ENCODE peak calls at places on chromosomes 4 and X, in four cellular contexts. L is GM23248, U is astrocyte, Q is mammary epithelial cell. W is an unnamed sample.

GRCh38 chrX:154132366-154132765 is 11.7 kb upstream of the OPN1LW start:
- DNase-seq in L (no peak), U (no peak), Q (no peak), W (no peak)

GRCh38 chr4:77881460-77882295 is 19.0 kb downstream of the MRPL1 start:
- DNase-seq in L (peak; percentile 24), U (no peak), Q (peak; percentile 14), W (no peak)

GRCh38 chr4:101600287-101600686 is 190.2 kb upstream of the BANK1 start:
- DNase-seq in L (no peak), U (no peak), Q (peak; percentile 17), W (no peak)

GRCh38 chr4:66433706-66434105 is 763.4 kb upstream of the EPHA5 start:
- DNase-seq in L (no peak), U (no peak), Q (no peak), W (no peak)

GRCh38 chr4:144955104-144955503 is 142.9 kb downstream of the ANAPC10 start:
- DNase-seq in L (no peak), U (no peak), Q (no peak), W (no peak)

GRCh38 chrX:39577976-39578962 is 519.5 kb downstream of the BCOR start:
- DNase-seq in L (peak; percentile 4), U (peak; percentile 12), Q (no peak), W (no peak)

GRCh38 chr4:53990641-53991040 is 73.8 kb downstream of the CHIC2 start:
- DNase-seq in L (peak; percentile 58), U (peak; percentile 44), Q (no peak), W (no peak)

GRCh38 chrX:54807524-54808108 is at the start of gene MAGED2:
- DNase-seq in L (peak; percentile 42), U (no peak), Q (no peak), W (no peak)

DNA sequence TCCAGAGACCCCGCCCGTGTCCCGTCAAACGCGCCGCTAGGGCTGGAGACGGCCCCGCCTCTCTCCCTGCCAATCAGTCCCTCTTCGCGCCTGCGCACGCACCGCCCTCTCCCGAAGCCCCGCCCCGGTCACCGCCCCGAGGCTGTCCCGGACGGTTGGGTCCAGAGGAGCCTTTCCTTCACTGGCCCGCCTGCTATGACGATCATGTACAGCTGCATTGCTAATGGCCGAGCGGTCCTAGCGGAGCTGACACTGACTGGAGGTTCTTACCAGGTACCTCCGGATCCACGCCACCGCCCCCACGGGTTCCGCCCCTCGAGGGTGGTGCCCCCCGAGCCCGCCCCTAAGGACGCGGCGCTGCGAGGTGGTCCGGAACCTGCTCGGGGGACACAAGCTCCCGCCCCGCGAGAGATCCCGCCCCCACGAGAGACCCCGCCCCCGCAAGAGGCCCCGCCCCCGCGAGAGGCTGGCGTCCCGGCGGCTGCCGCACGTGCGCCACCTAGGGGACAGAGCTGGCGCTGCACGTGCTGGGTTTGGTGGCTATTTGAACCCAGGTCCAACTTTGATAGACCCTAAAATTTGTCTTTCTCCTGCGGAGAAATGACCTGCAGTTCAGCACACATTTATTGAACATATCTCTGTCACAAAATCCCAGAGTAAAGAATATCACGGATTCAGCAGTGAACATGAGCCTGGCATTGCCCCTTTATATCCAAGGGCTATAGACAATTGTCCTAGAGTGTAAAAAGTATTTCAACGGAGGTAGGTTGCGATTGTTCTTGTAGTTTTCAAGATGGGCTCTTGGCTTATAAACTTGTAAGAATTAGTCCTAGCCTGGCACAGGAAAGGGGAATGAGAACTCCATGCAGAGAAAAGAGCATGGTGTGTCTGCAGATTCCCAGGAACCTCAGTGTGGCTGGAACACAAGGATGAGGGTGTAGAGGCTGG is 88.7 kb downstream of the HNRNPD start:
- DNase-seq in L (peak; percentile 99), U (peak; percentile 97), Q (peak; percentile 100), W (peak; percentile 86)
- H3K27ac ChIP-seq in L (no peak overlapping the region), U (no peak overlapping the region), Q (no peak overlapping the region), W (no peak overlapping the region)

DNA sequence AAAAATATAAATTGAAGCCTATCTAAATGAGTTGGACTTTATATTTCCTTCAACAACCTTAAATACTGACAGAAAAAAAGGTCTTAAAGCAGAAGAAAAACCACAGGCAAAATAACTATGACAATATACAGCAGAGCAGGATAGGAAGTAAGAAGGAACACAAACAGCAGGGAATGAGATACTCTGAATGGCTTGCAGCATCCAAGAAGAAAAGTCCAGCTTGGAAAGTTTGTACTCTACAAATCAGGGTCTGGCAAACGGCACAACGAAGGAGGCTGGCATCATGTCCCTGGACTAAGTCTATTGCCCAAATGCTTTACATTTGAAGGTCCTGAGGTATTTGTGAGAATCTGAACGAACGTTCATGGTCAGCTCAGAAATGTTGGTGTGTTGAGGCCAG is 663.0 kb upstream of the INTU start:
- DNase-seq in L (no peak), U (no peak), Q (no peak), W (no peak)
- H2AFZ ChIP-seq in L (peak overlapping the region; percentile 73), U (peak overlapping the region; percentile 30), Q (no peak overlapping the region), W (no peak overlapping the region)

DNA sequence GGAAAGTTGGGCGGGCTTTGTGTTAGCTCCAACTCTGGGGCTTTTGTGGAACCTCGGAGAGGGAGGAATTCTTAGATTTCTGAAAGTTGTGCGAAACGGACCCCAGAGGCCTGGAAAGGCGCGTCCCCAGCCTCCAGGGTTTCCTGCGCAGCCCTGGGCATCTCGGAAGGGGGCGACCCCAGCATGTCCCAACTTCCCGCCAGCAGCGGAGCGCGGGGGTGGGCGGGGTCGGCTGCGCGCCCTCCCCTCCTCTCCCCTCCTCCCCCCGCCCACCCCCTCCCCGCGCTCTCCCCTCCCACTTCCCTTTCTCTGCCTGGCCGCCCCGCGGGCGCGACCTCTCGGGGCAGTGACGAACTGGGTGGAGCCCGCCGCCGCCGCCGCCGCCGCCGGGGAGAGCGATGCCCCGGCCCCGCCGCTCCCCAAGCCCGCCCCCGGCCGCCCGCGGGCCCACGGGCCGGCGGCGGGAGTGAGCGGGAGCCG is 16.8 kb downstream of the PTTG2 start:
- DNase-seq in L (peak; percentile 78), U (peak; percentile 26), Q (peak; percentile 46), W (no peak)
- H3K4me2 ChIP-seq in L (peak overlapping the region; percentile 83), U (peak overlapping the region; percentile 99), Q (peak overlapping the region; percentile 89), W (peak overlapping the region; percentile 99)

GRCh38 chr4:42785817-42786216 is 106.7 kb upstream of the GRXCR1 start:
- DNase-seq in L (no peak), U (no peak), Q (no peak), W (no peak)
- H3K27ac ChIP-seq in L (no peak overlapping the region), U (no peak overlapping the region), Q (no peak overlapping the region), W (no peak overlapping the region)

DNA sequence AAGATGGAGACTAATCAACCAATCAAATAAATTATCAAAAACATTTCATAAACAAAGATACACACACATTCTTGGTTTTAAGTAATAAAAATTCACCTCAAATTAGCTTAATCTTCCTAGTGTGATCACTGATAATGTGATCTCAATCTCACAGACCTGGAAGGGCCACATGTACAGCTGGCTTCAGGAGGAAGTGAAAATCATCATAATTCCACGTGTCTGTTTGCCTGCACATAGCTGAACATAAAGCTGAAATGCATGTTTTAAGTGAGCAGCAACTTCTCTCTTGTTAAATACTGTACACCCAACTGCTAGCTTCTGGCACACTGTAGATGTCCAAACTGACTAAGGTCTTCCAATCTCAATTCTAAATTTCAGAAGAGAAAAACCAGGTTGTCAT is 53.8 kb downstream of the ARHGAP6 start:
- DNase-seq in L (no peak), U (no peak), Q (no peak), W (no peak)
- H2AFZ ChIP-seq in L (no peak overlapping the region), U (no peak overlapping the region), Q (no peak overlapping the region), W (no peak overlapping the region)

DNA sequence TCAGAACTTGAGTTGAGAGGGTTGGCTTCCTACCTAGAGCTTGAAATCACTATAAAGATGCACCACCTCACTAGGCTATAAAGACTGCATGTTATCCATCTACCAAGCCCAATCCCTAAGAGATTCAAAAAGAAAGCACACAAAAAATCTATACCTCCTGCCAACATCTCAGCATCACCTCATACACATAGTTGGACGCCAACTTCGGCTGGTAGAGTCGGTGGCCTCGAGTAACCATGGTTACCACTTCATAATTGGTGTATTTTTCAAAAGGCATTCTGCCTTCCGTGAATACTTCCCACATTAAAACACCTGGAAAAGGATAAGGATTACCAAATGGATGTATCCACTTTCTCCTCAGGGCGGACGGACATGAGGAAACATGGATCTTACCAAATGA is 4.5 kb upstream of the TXK start:
- DNase-seq in L (no peak), U (no peak), Q (no peak), W (no peak)
- H3K4me2 ChIP-seq in L (no peak overlapping the region), U (no peak overlapping the region), Q (no peak overlapping the region), W (no peak overlapping the region)

GRCh38 chr4:153553820-153554173 is 87.6 kb downstream of the TMEM131L start:
- DNase-seq in L (peak; percentile 50), U (no peak), Q (no peak), W (no peak)
- H3K27ac ChIP-seq in L (no peak overlapping the region), U (no peak overlapping the region), Q (no peak overlapping the region), W (no peak overlapping the region)

GRCh38 chr4:148444296-148445070 is 2.3 kb upstream of the NR3C2 start:
- DNase-seq in L (peak; percentile 34), U (no peak), Q (peak; percentile 4), W (no peak)

GRCh38 chr4:148443550-148444295 is 1.5 kb upstream of the NR3C2 start:
- DNase-seq in L (peak; percentile 53), U (no peak), Q (no peak), W (no peak)

GRCh38 chr4:148445903-148446261 is 3.7 kb upstream of the NR3C2 start:
- DNase-seq in L (no peak), U (no peak), Q (no peak), W (no peak)

GRCh38 chr4:148442830-148443549 is 776 bp upstream of the NR3C2 start:
- DNase-seq in L (no peak), U (no peak), Q (no peak), W (no peak)

GRCh38 chr4:148445071-148445902 is 3.1 kb upstream of the NR3C2 start:
- DNase-seq in L (peak; percentile 42), U (no peak), Q (no peak), W (no peak)
- H2AFZ ChIP-seq in L (peak overlapping the region; percentile 59), U (peak overlapping the region; percentile 69), Q (peak overlapping the region; percentile 73), W (peak overlapping the region; percentile 54)

DNA sequence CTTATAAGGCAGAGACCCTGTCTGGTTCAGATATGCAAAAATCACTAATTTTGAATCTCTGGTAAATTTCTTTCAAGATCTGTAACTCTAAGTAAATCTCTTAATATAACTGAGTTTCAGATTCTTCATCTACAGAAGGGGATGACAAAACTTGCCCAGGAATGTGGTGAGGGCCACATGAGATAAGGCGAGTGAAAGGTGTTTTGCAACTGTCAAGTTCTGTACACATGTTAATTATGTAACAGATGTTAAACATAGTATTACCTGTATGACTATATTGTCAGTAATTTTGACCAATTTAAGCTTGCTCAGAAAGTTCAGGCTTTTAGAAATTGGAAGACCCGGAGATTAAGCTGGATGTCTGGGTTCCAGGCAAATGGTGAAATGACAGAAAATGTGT is 549 bp upstream of the GLRB start:
- DNase-seq in L (no peak), U (no peak), Q (peak; percentile 1), W (no peak)
- H3K4me2 ChIP-seq in L (peak overlapping the region; percentile 69), U (peak overlapping the region; percentile 99), Q (peak overlapping the region; percentile 97), W (peak overlapping the region; percentile 94)

W was measured in keratinocyte.